ENCODE peak calls at places on chromosomes 3 and 15, in eight cellular contexts. One of them, this sample, is unnamed.

GRCh38 chr3:61589856-61590255 is 28.5 kb downstream of the PTPRG start:
- DNase-seq in hepatocyte: no peak
- DNase-seq in right lobe of liver: no peak
- DNase-seq in esophagus squamous epithelium: no peak
- DNase-seq in kidney: no peak
- DNase-seq in tibial nerve: no peak
- DNase-seq in testis: no peak
- DNase-seq in MM.1S: no peak
- DNase-seq in this sample: no peak

GRCh38 chr15:90479656-90480055 is 50.1 kb upstream of the CRTC3 start:
- DNase-seq in kidney: no peak
- DNase-seq in esophagus squamous epithelium: no peak
- DNase-seq in hepatocyte: peak
- DNase-seq in testis: no peak
- DNase-seq in right lobe of liver: no peak
- DNase-seq in MM.1S: no peak
- DNase-seq in tibial nerve: no peak
- DNase-seq in this sample: no peak

GRCh38 chr15:54776410-54776809 is 420.3 kb downstream of the RSL24D1 start:
- DNase-seq in testis: no peak
- DNase-seq in hepatocyte: no peak
- DNase-seq in right lobe of liver: no peak
- DNase-seq in MM.1S: no peak
- DNase-seq in kidney: no peak
- DNase-seq in tibial nerve: no peak
- DNase-seq in esophagus squamous epithelium: no peak
- DNase-seq in this sample: no peak

GRCh38 chr3:5012398-5012797 is 33.2 kb downstream of the BHLHE40 start:
- DNase-seq in kidney: no peak
- DNase-seq in tibial nerve: no peak
- DNase-seq in esophagus squamous epithelium: no peak
- DNase-seq in hepatocyte: no peak
- DNase-seq in testis: no peak
- DNase-seq in right lobe of liver: no peak
- DNase-seq in MM.1S: no peak
- DNase-seq in this sample: no peak

GRCh38 chr3:152402698-152403456 is 134.1 kb downstream of the MBNL1 start:
- DNase-seq in right lobe of liver: no peak
- DNase-seq in MM.1S: no peak
- DNase-seq in hepatocyte: no peak
- DNase-seq in esophagus squamous epithelium: no peak
- DNase-seq in testis: no peak
- DNase-seq in kidney: no peak
- DNase-seq in tibial nerve: no peak
- DNase-seq in this sample: no peak

GRCh38 chr3:37743974-37744373 is 117.7 kb upstream of the CTDSPL start:
- DNase-seq in hepatocyte: no peak
- DNase-seq in MM.1S: no peak
- DNase-seq in kidney: no peak
- DNase-seq in tibial nerve: no peak
- DNase-seq in esophagus squamous epithelium: no peak
- DNase-seq in right lobe of liver: no peak
- DNase-seq in testis: no peak
- DNase-seq in this sample: no peak

GRCh38 chr15:91116379-91117067 is 16.5 kb downstream of the SV2B start:
- DNase-seq in kidney: no peak
- DNase-seq in esophagus squamous epithelium: no peak
- DNase-seq in hepatocyte: no peak
- DNase-seq in testis: peak
- DNase-seq in MM.1S: peak
- DNase-seq in right lobe of liver: no peak
- DNase-seq in tibial nerve: no peak
- DNase-seq in this sample: no peak

GRCh38 chr3:112390783-112391641 is 58.1 kb downstream of the CD200 start:
- DNase-seq in tibial nerve: no peak
- DNase-seq in testis: peak
- DNase-seq in MM.1S: no peak
- DNase-seq in esophagus squamous epithelium: no peak
- DNase-seq in right lobe of liver: no peak
- DNase-seq in kidney: no peak
- DNase-seq in hepatocyte: peak
- DNase-seq in this sample: no peak

GRCh38 chr3:146222204-146223046 is 28.5 kb downstream of the PLSCR4 start:
- DNase-seq in tibial nerve: no peak
- DNase-seq in esophagus squamous epithelium: no peak
- DNase-seq in right lobe of liver: peak
- DNase-seq in hepatocyte: peak
- DNase-seq in MM.1S: no peak
- DNase-seq in kidney: no peak
- DNase-seq in testis: no peak
- DNase-seq in this sample: no peak

GRCh38 chr3:139310474-139310933 is 33.3 kb upstream of the MRPS22 start:
- DNase-seq in kidney: no peak
- DNase-seq in hepatocyte: no peak
- DNase-seq in esophagus squamous epithelium: no peak
- DNase-seq in tibial nerve: no peak
- DNase-seq in right lobe of liver: no peak
- DNase-seq in MM.1S: no peak
- DNase-seq in testis: no peak
- DNase-seq in this sample: no peak

GRCh38 chr3:44235604-44236484 is 5.8 kb upstream of the TOPAZ1 start:
- DNase-seq in tibial nerve: no peak
- DNase-seq in testis: peak
- DNase-seq in esophagus squamous epithelium: no peak
- DNase-seq in MM.1S: peak
- DNase-seq in hepatocyte: peak
- DNase-seq in right lobe of liver: peak
- DNase-seq in kidney: peak
- DNase-seq in this sample: no peak

GRCh38 chr3:131174752-131175151 is 148.1 kb downstream of the NEK11 start:
- DNase-seq in esophagus squamous epithelium: no peak
- DNase-seq in hepatocyte: no peak
- DNase-seq in MM.1S: peak
- DNase-seq in right lobe of liver: no peak
- DNase-seq in kidney: no peak
- DNase-seq in tibial nerve: no peak
- DNase-seq in testis: no peak
- DNase-seq in this sample: no peak

GRCh38 chr3:134651347-134652041 is 672 bp upstream of the KY start:
- DNase-seq in tibial nerve: no peak
- DNase-seq in hepatocyte: peak
- DNase-seq in testis: no peak
- DNase-seq in right lobe of liver: no peak
- DNase-seq in MM.1S: peak
- DNase-seq in kidney: no peak
- DNase-seq in esophagus squamous epithelium: no peak
- DNase-seq in this sample: peak

GRCh38 chr3:12288466-12289129 is at the start of gene PPARG:
- DNase-seq in testis: peak
- DNase-seq in MM.1S: no peak
- DNase-seq in esophagus squamous epithelium: no peak
- DNase-seq in tibial nerve: no peak
- DNase-seq in hepatocyte: peak
- DNase-seq in right lobe of liver: peak
- DNase-seq in kidney: peak
- DNase-seq in this sample: no peak

GRCh38 chr3:106343841-106344240 is 475.0 kb upstream of the CBLB start:
- DNase-seq in esophagus squamous epithelium: no peak
- DNase-seq in testis: no peak
- DNase-seq in hepatocyte: no peak
- DNase-seq in kidney: no peak
- DNase-seq in MM.1S: no peak
- DNase-seq in tibial nerve: no peak
- DNase-seq in right lobe of liver: no peak
- DNase-seq in this sample: no peak

GRCh38 chr15:59369597-59369996 is 3.1 kb downstream of the MYO1E start:
- DNase-seq in esophagus squamous epithelium: no peak
- DNase-seq in tibial nerve: no peak
- DNase-seq in hepatocyte: no peak
- DNase-seq in kidney: no peak
- DNase-seq in testis: no peak
- DNase-seq in right lobe of liver: no peak
- DNase-seq in MM.1S: no peak
- DNase-seq in this sample: no peak

GRCh38 chr3:102400142-102400541 is 34.7 kb upstream of the ZPLD1 start:
- DNase-seq in right lobe of liver: no peak
- DNase-seq in tibial nerve: no peak
- DNase-seq in testis: no peak
- DNase-seq in kidney: no peak
- DNase-seq in hepatocyte: no peak
- DNase-seq in MM.1S: no peak
- DNase-seq in esophagus squamous epithelium: no peak
- DNase-seq in this sample: no peak

GRCh38 chr3:42088803-42089520 is 2.2 kb upstream of the TRAK1 start:
- DNase-seq in hepatocyte: no peak
- DNase-seq in tibial nerve: no peak
- DNase-seq in kidney: no peak
- DNase-seq in MM.1S: peak
- DNase-seq in testis: no peak
- DNase-seq in right lobe of liver: no peak
- DNase-seq in esophagus squamous epithelium: no peak
- DNase-seq in this sample: no peak

GRCh38 chr3:188707396-188708288 is 464.1 kb upstream of the TPRG1 start:
- DNase-seq in testis: no peak
- DNase-seq in right lobe of liver: no peak
- DNase-seq in kidney: no peak
- DNase-seq in MM.1S: no peak
- DNase-seq in esophagus squamous epithelium: no peak
- DNase-seq in tibial nerve: no peak
- DNase-seq in hepatocyte: no peak
- DNase-seq in this sample: no peak

GRCh38 chr3:53045784-53046170 is at the start of gene SFMBT1:
- DNase-seq in right lobe of liver: peak
- DNase-seq in MM.1S: peak
- DNase-seq in hepatocyte: peak
- DNase-seq in testis: peak
- DNase-seq in esophagus squamous epithelium: no peak
- DNase-seq in tibial nerve: peak
- DNase-seq in kidney: peak
- DNase-seq in this sample: no peak

GRCh38 chr15:25739687-25740121 is 123.4 kb downstream of the ATP10A start:
- DNase-seq in hepatocyte: peak
- DNase-seq in esophagus squamous epithelium: no peak
- DNase-seq in testis: peak
- DNase-seq in tibial nerve: no peak
- DNase-seq in right lobe of liver: no peak
- DNase-seq in kidney: no peak
- DNase-seq in MM.1S: peak
- DNase-seq in this sample: peak
- TF ChIP-seq CTCF in hepatocyte: peak
- TF ChIP-seq CTCF in esophagus squamous epithelium: no peak
- TF ChIP-seq CTCF in testis: no peak
- TF ChIP-seq CTCF in tibial nerve: no peak
- TF ChIP-seq CTCF in right lobe of liver: peak
- TF ChIP-seq CTCF in kidney: no peak
- TF ChIP-seq CTCF in MM.1S: no peak
- TF ChIP-seq CTCF in this sample: no peak

DNA sequence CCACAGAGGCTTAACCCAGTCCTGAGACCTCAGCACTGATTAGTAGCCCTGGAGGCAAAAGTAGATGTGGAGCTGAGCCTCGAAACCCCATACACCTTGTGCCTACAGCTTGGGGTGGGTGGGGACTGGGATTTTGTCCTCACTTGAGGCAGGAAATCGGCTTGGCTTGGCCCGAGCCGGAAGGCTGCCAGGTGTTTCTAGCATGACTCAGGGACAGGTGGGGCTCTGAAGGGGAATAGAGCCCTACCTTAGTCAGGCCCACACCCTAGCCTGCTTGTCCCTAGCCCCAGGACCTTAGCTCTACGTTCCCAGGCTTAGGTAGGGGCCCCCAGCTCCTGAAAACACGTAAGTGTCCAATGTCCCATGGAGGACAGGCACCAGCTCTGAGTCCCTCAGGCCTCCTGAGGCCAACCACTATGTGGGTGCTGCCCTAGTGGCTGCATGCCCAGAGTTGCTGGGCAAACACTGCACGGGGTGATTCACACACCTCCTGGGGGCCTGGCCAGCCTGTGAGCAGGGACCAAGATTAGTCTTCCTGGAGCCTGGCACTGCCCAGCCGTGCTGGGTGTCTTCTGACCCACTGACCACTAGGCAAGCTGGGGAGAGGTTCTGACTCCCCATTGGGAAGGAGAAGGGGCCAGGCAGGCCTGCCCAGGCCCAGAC is 3.1 kb downstream of the MST1R start:
- DNase-seq in MM.1S: peak
- DNase-seq in right lobe of liver: peak
- DNase-seq in kidney: peak
- DNase-seq in hepatocyte: peak
- DNase-seq in tibial nerve: no peak
- DNase-seq in testis: no peak
- DNase-seq in esophagus squamous epithelium: no peak
- DNase-seq in this sample: no peak
- H3K27ac ChIP-seq in MM.1S: peak
- H3K27ac ChIP-seq in right lobe of liver: no peak
- H3K27ac ChIP-seq in kidney: no peak
- H3K27ac ChIP-seq in hepatocyte: peak
- H3K27ac ChIP-seq in tibial nerve: no peak
- H3K27ac ChIP-seq in testis: no peak
- H3K27ac ChIP-seq in esophagus squamous epithelium: peak
- H3K27ac ChIP-seq in this sample: peak

GRCh38 chr3:86990734-86991481 is at the start of gene VGLL3:
- DNase-seq in MM.1S: peak
- DNase-seq in tibial nerve: peak
- DNase-seq in kidney: peak
- DNase-seq in hepatocyte: peak
- DNase-seq in esophagus squamous epithelium: no peak
- DNase-seq in testis: peak
- DNase-seq in right lobe of liver: peak
- DNase-seq in this sample: no peak
- TF ChIP-seq CTCF in MM.1S: no peak
- TF ChIP-seq CTCF in tibial nerve: no peak
- TF ChIP-seq CTCF in kidney: no peak
- TF ChIP-seq CTCF in hepatocyte: peak
- TF ChIP-seq CTCF in esophagus squamous epithelium: no peak
- TF ChIP-seq CTCF in testis: no peak
- TF ChIP-seq CTCF in right lobe of liver: no peak
- TF ChIP-seq CTCF in this sample: no peak

DNA sequence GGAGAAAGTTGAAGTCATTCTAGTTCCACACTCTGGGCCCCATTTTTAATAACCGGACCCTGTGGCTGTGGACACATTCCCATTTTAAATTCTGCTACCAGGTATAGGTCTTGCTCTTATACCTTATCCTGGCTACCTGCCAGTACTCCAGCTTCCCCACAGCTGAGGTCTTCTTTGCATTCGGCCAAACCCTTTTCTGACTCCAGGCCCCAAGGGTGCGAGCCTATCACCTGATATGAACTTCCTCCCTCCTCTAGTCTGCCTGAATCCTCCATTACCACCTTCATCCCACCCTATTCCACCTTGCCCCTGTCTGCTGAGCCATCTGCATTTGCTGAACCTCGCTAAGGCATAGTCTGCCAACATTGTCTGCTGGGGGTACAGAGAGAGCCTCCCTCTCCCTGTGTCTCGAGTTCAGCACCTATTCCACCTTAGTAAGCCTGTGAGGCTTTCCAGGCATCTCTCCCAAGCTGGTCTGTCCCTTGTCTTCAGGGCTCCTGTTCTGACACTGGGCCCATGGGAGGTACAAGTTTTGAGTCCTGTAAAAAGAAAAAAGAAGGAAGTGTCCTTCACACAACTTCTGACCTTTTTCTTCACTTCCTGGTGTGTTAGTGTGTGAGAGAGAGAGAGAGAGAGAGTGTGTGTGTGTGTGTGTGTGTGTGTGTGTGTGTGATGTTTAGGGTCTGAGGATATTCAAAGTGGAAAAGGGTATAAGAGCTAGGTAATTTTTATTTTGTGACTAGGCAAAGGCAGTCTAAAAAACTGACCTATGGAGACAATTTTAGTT is 27.0 kb downstream of the PDE8A start:
- DNase-seq in right lobe of liver: no peak
- DNase-seq in tibial nerve: no peak
- DNase-seq in esophagus squamous epithelium: no peak
- DNase-seq in hepatocyte: no peak
- DNase-seq in testis: no peak
- DNase-seq in MM.1S: no peak
- DNase-seq in kidney: no peak
- DNase-seq in this sample: no peak
- H3K27ac ChIP-seq in right lobe of liver: peak
- H3K27ac ChIP-seq in tibial nerve: peak
- H3K27ac ChIP-seq in esophagus squamous epithelium: no peak
- H3K27ac ChIP-seq in hepatocyte: peak
- H3K27ac ChIP-seq in testis: no peak
- H3K27ac ChIP-seq in MM.1S: no peak
- H3K27ac ChIP-seq in kidney: peak
- H3K27ac ChIP-seq in this sample: no peak